ENCODE peak calls at places on chromosomes 13 and 19, in four cellular contexts. One of them, this sample, is unnamed.

GRCh38 chr19:36081385-36081784 is 26.7 kb downstream of the WDR62 start:
- DNase-seq in mucosa of descending colon: no peak
- DNase-seq in type B pancreatic cell: no peak
- DNase-seq in HCT116: no peak
- DNase-seq in this sample: no peak

GRCh38 chr19:17681505-17682125 is 6.5 kb downstream of the UNC13A start:
- DNase-seq in HCT116: no peak
- DNase-seq in type B pancreatic cell: no peak
- DNase-seq in mucosa of descending colon: no peak
- DNase-seq in this sample: peak

GRCh38 chr13:87089391-87089790 is 581.8 kb upstream of the SLITRK5 start:
- DNase-seq in HCT116: no peak
- DNase-seq in type B pancreatic cell: no peak
- DNase-seq in mucosa of descending colon: no peak
- DNase-seq in this sample: no peak

GRCh38 chr13:74251778-74252519 is 117.7 kb upstream of the KLF12 start:
- DNase-seq in HCT116: no peak
- DNase-seq in mucosa of descending colon: no peak
- DNase-seq in type B pancreatic cell: no peak
- DNase-seq in this sample: no peak

GRCh38 chr13:57045816-57046691 is 94.7 kb upstream of the PRR20A start:
- DNase-seq in mucosa of descending colon: no peak
- DNase-seq in HCT116: no peak
- DNase-seq in type B pancreatic cell: no peak
- DNase-seq in this sample: no peak

GRCh38 chr19:15412832-15413231 is 6.0 kb downstream of the AKAP8L start:
- DNase-seq in HCT116: no peak
- DNase-seq in mucosa of descending colon: no peak
- DNase-seq in type B pancreatic cell: no peak
- DNase-seq in this sample: no peak

GRCh38 chr13:28558567-28558966 is 63.6 kb upstream of the FLT1 start:
- DNase-seq in HCT116: no peak
- DNase-seq in type B pancreatic cell: no peak
- DNase-seq in mucosa of descending colon: no peak
- DNase-seq in this sample: no peak

GRCh38 chr13:101433895-101434294 is 17.6 kb upstream of the NALCN start:
- DNase-seq in type B pancreatic cell: no peak
- DNase-seq in mucosa of descending colon: no peak
- DNase-seq in HCT116: no peak
- DNase-seq in this sample: no peak

GRCh38 chr19:19445911-19446361 is 40.5 kb downstream of the GATAD2A start:
- DNase-seq in mucosa of descending colon: no peak
- DNase-seq in type B pancreatic cell: no peak
- DNase-seq in HCT116: no peak
- DNase-seq in this sample: no peak

GRCh38 chr19:35341006-35341405 is 6.7 kb upstream of the FFAR1 start:
- DNase-seq in HCT116: no peak
- DNase-seq in type B pancreatic cell: no peak
- DNase-seq in mucosa of descending colon: peak
- DNase-seq in this sample: no peak

GRCh38 chr19:40736661-40737060 is 13.6 kb downstream of the ACTMAP start:
- DNase-seq in type B pancreatic cell: no peak
- DNase-seq in HCT116: no peak
- DNase-seq in mucosa of descending colon: peak
- DNase-seq in this sample: no peak

GRCh38 chr19:49892716-49893115 is 4.0 kb downstream of the IL4I1 start:
- DNase-seq in mucosa of descending colon: no peak
- DNase-seq in HCT116: no peak
- DNase-seq in type B pancreatic cell: no peak
- DNase-seq in this sample: no peak

GRCh38 chr13:46119883-46120614 is 15.2 kb upstream of the CPB2 start:
- DNase-seq in mucosa of descending colon: no peak
- DNase-seq in HCT116: peak
- DNase-seq in type B pancreatic cell: no peak
- DNase-seq in this sample: no peak

GRCh38 chr19:55115446-55116065 is 1.9 kb downstream of the PPP1R12C start:
- DNase-seq in mucosa of descending colon: no peak
- DNase-seq in type B pancreatic cell: no peak
- DNase-seq in HCT116: no peak
- DNase-seq in this sample: peak

GRCh38 chr13:36192166-36192565 is 22.2 kb downstream of the SOHLH2 start:
- DNase-seq in HCT116: no peak
- DNase-seq in mucosa of descending colon: no peak
- DNase-seq in type B pancreatic cell: no peak
- DNase-seq in this sample: no peak

GRCh38 chr19:43525836-43526771 is 897 bp downstream of the ETHE1 start:
- DNase-seq in mucosa of descending colon: peak
- DNase-seq in HCT116: no peak
- DNase-seq in type B pancreatic cell: no peak
- DNase-seq in this sample: peak

GRCh38 chr13:73842621-73843020 is 291.6 kb downstream of the KLF12 start:
- DNase-seq in HCT116: no peak
- DNase-seq in mucosa of descending colon: no peak
- DNase-seq in type B pancreatic cell: no peak
- DNase-seq in this sample: no peak

GRCh38 chr13:22801402-22802003 is 379.3 kb upstream of the SGCG start:
- DNase-seq in type B pancreatic cell: no peak
- DNase-seq in HCT116: no peak
- DNase-seq in mucosa of descending colon: no peak
- DNase-seq in this sample: no peak

GRCh38 chr19:35044317-35045117 is 3.0 kb downstream of the HPN start:
- DNase-seq in type B pancreatic cell: peak
- DNase-seq in mucosa of descending colon: peak
- DNase-seq in HCT116: no peak
- DNase-seq in this sample: peak